ENCODE peak calls at places on chromosomes 7 and 10, in nine cellular contexts. F is hepatocyte; S is right cardiac atrium; B is CD4-positive, alpha-beta T cell; E is suprapubic skin; Q is CD8-positive, alpha-beta memory T cell; U is H9; M is effector memory CD4-positive, alpha-beta T cell; L is right lobe of liver. O is an unnamed sample.

GRCh38 chr7:93574646-93575554 is at the start of gene CALCR:
- DNase-seq in F (peak), S (peak), B (no peak), E (no peak), Q (no peak), U (peak), M (no peak), L (no peak), O (no peak)

GRCh38 chr7:117829450-117829849 is 43.8 kb downstream of the CTTNBP2 start:
- DNase-seq in F (no peak), S (no peak), B (no peak), E (no peak), Q (no peak), U (no peak), M (no peak), L (no peak), O (no peak)

GRCh38 chr10:37434091-37434490 is 308.7 kb downstream of the ANKRD30A start:
- DNase-seq in F (no peak), S (no peak), B (no peak), E (no peak), Q (no peak), U (no peak), M (no peak), L (no peak), O (no peak)

GRCh38 chr10:76558586-76558985 is 1079.0 kb downstream of the KCNMA1 start:
- DNase-seq in F (peak), S (no peak), B (no peak), E (no peak), Q (no peak), U (no peak), M (no peak), L (peak), O (no peak)

GRCh38 chr10:125158528-125159485 is 1.6 kb downstream of the CTBP2 start:
- DNase-seq in F (peak), S (peak), B (no peak), E (peak), Q (no peak), U (peak), M (no peak), L (peak), O (peak)

GRCh38 chr7:151264615-151265014 is 16.1 kb upstream of the SMARCD3 start:
- DNase-seq in F (no peak), S (no peak), B (no peak), E (no peak), Q (no peak), U (no peak), M (no peak), L (peak), O (no peak)

GRCh38 chr7:31860925-31861324 is 173.9 kb downstream of the PPP1R17 start:
- DNase-seq in F (no peak), S (no peak), B (no peak), E (no peak), Q (no peak), U (no peak), M (no peak), L (no peak), O (no peak)

GRCh38 chr7:35755711-35756110 is 45.1 kb upstream of the SEPTIN7 start:
- DNase-seq in F (no peak), S (no peak), B (no peak), E (no peak), Q (no peak), U (no peak), M (no peak), L (no peak), O (no peak)

GRCh38 chr10:24618401-24618800 is 105.3 kb downstream of the ARHGAP21 start:
- DNase-seq in F (peak), S (no peak), B (no peak), E (no peak), Q (no peak), U (no peak), M (no peak), L (no peak), O (no peak)

GRCh38 chr7:47405286-47405904 is 176.5 kb downstream of the TNS3 start:
- DNase-seq in F (no peak), S (no peak), B (no peak), E (no peak), Q (no peak), U (no peak), M (no peak), L (no peak), O (no peak)
- H3K27ac ChIP-seq in F (peak), S (peak), B (no peak), E (peak), Q (no peak), U (no peak), M (no peak), L (peak), O (peak)

DNA sequence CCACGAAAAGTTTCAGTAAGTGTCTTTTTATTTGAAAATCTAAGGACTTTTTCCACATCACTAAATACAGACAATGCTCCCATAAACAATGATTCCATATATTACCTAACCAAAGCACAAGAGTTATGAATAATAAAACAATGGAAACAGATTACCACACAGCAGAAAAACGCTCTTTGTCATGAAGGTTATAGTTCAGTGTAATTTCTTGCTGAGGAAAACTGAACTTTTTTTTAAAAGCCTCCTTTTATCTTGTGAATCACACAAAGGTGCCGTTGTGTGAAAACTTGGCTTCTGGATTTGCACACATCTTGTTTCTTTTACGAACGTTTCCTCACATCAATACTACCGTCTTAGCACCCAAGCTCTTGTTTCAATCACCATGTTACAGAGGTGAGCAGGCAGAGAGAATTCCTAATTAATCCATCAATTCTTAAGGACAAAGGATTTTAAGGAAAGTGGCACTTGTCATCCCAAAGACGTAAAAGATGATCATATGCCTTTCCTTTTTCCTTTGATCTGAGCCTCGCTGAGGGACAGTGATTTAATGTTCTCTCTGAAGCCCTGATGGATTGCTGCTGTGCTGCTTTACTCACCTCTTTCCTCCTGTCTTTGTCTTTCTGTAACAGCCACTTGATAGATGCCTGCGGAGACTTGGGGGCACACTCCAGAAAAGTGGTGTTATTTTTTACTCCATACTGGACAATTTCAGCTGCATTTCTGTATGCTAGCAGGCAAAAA is 110.0 kb downstream of the CD36 start:
- DNase-seq in F (no peak), S (no peak), B (no peak), E (no peak), Q (no peak), U (no peak), M (no peak), L (no peak), O (no peak)
- H3K27ac ChIP-seq in F (no peak), S (no peak), B (no peak), E (no peak), Q (no peak), U (no peak), M (no peak), L (no peak), O (peak)

GRCh38 chr10:95308389-95309302 is 17.8 kb upstream of the PDLIM1 start:
- DNase-seq in F (peak), S (peak), B (no peak), E (peak), Q (no peak), U (no peak), M (no peak), L (no peak), O (no peak)

GRCh38 chr10:95306851-95307250 is 16.0 kb upstream of the PDLIM1 start:
- DNase-seq in F (no peak), S (no peak), B (no peak), E (no peak), Q (no peak), U (no peak), M (no peak), L (no peak), O (no peak)

GRCh38 chr10:95312264-95312663 is 21.5 kb upstream of the PDLIM1 start:
- DNase-seq in F (no peak), S (no peak), B (no peak), E (no peak), Q (no peak), U (no peak), M (no peak), L (no peak), O (no peak)

GRCh38 chr10:95312986-95313495 is 22.2 kb upstream of the PDLIM1 start:
- DNase-seq in F (no peak), S (no peak), B (no peak), E (no peak), Q (no peak), U (no peak), M (no peak), L (no peak), O (no peak)

DNA sequence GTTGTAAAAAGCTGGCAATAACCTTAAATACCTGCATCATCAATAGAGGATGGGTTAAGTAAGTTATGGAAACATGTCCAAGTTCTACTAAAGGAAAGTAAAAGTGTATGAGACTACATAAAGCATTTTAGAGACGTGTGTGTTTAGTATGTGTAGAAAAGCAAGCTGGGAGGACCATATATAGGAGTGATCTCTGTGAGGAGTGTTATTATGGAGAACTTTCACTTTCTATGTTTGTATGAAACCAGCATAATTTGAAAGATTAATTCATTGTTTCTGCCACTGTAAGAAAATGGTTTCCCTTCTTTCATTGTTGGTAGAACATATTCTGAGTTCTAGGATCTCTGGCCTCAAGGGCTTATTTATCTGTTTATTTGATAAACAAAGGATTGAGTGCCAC is 19.2 kb upstream of the PDLIM1 start:
- DNase-seq in F (no peak), S (no peak), B (no peak), E (no peak), Q (no peak), U (no peak), M (no peak), L (no peak), O (no peak)
- H3K27ac ChIP-seq in F (no peak), S (no peak), B (no peak), E (no peak), Q (no peak), U (no peak), M (no peak), L (no peak), O (no peak)

GRCh38 chr7:114795475-114795874 is 126.4 kb upstream of the MDFIC start:
- DNase-seq in F (no peak), S (no peak), B (no peak), E (no peak), Q (no peak), U (no peak), M (no peak), L (no peak), O (no peak)

GRCh38 chr7:114802628-114803027 is 119.3 kb upstream of the MDFIC start:
- DNase-seq in F (no peak), S (no peak), B (no peak), E (no peak), Q (no peak), U (no peak), M (no peak), L (no peak), O (no peak)

DNA sequence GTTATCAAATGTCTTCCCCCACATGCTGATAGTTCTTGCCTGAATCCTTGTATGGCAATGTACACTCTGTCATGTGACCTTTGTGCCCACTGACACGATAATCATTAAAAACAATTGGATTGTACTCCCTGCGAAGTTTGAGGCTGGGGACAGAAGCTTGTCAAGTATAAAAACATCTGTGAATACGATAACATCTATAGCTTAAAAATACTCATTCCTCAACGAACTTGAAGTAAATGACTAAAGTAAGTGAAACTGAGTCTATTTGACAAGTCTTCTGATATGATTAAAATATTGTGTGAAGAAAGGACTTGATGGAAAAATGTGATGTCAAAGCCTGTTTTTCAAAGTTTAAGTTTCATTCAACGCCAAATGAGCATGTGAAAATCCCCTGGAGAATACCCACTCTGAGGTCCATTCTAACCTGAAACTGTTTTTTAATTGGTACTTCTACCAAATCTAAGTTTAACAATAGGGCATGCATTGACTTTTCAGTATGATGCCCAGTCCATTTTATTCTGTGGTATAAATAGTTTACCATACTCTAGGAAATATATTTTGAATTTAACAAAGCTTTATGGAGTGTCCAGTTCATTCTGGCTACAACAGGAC is 122.3 kb upstream of the MDFIC start:
- DNase-seq in F (no peak), S (no peak), B (no peak), E (no peak), Q (no peak), U (no peak), M (no peak), L (no peak), O (no peak)
- H3K27ac ChIP-seq in F (no peak), S (no peak), B (no peak), E (no peak), Q (no peak), U (no peak), M (no peak), L (no peak), O (no peak)

GRCh38 chr7:107162466-107162865 is 6.3 kb upstream of the HBP1 start:
- DNase-seq in F (no peak), S (no peak), B (no peak), E (no peak), Q (no peak), U (no peak), M (no peak), L (no peak), O (no peak)
- H3K27ac ChIP-seq in F (no peak), S (no peak), B (no peak), E (no peak), Q (no peak), U (no peak), M (no peak), L (no peak), O (no peak)

DNA sequence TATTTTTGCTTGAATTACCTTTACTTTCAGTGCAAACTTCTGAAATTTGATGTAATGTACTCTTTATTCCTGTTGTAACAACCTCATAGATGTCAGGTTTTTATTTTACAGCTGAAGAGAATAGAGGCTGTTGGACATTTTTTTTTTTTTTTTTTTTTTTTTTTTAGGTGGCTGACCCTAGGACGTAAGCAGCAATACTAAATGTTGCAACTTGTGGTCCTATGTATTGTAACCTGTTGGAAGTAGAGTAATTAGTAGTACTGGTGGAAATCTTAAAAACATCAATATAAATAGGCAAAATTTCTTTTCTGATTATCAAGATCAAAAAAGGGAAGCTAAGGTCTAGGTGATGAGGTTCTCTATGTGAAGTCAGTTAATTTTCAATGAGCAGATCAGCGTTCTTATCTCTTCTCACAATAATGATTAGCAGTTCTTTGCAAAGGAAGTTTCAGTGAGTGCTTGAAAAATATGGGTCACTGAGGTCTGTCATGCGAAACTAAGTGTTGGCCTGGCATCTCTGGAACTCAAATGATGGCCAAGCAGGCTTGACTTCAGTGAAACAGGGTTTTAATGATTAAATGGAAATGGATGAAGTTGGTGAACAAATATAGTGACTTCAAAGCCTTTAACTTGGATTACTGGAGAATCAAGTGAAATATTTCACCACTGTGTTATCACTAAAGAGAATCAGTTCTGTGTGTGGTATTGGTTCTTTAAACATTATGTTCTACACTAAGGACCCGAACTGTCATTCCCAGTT is 42.7 kb downstream of the BICC1 start:
- DNase-seq in F (no peak), S (no peak), B (no peak), E (no peak), Q (no peak), U (no peak), M (no peak), L (no peak), O (no peak)
- H3K27ac ChIP-seq in F (no peak), S (no peak), B (no peak), E (no peak), Q (no peak), U (no peak), M (no peak), L (no peak), O (no peak)

DNA sequence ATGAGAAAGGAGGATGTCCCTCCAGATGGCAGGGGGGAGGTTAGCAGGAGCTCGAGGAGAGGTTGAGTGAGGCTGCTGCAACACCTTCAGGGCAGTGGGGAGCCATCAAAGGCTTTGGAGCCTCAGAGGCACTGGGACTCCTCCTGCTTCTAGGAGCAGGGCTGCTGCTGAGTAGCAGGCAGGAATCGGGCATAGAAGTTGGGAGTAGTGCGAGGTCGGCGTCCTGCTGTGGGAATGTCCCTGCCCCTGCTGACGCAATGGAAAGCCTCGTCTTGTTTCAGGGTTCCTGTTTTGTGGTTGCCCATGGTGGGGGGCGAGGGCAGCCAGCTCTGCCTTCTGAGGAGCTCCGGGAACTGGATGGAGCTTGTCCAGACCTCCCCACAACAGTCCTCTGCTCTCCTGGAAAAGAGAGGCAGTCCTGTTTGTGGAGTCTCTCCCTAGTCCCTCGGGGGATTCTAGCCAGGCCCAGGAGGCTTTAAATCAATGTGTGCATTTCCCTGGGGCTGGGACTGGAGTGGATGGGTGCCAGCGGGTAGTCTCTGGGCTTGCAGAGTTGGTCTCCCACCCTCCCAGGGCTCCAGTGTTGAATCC is 98.8 kb upstream of the PPIF start:
- DNase-seq in F (no peak), S (peak), B (no peak), E (no peak), Q (no peak), U (no peak), M (no peak), L (no peak), O (peak)
- H3K27ac ChIP-seq in F (no peak), S (peak), B (no peak), E (peak), Q (no peak), U (no peak), M (no peak), L (peak), O (peak)

GRCh38 chr10:84264611-84265141 is 19.8 kb downstream of the RGR start:
- DNase-seq in F (peak), S (peak), B (peak), E (no peak), Q (peak), U (peak), M (peak), L (peak), O (peak)

GRCh38 chr10:84263716-84264115 is 18.9 kb downstream of the RGR start:
- DNase-seq in F (no peak), S (no peak), B (no peak), E (no peak), Q (no peak), U (no peak), M (no peak), L (no peak), O (no peak)

GRCh38 chr10:84267503-84268126 is 22.8 kb downstream of the RGR start:
- DNase-seq in F (peak), S (peak), B (peak), E (no peak), Q (peak), U (peak), M (no peak), L (no peak), O (peak)

GRCh38 chr10:84262190-84262956 is 17.5 kb downstream of the RGR start:
- DNase-seq in F (no peak), S (no peak), B (no peak), E (no peak), Q (no peak), U (no peak), M (no peak), L (no peak), O (no peak)

DNA sequence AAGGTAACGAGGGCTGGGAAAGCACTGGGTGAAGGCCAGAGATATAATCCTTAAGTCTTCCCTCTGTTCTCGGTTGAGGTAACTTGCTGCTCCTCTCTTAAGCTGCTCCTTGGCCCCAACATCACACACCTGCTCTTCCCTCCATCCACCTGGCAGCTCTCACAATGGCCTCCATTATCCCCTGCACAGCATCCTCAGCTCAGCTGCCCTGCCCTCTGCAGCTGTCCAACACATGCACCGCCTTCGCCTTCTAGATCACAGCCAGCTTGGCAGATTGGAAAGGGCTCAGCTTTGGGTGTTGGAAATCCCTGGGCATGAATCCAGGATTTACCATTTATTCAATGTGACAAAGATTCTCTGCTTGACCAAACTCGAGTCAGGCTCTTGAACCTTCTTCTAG is 20.5 kb downstream of the RGR start:
- DNase-seq in F (no peak), S (no peak), B (no peak), E (no peak), Q (no peak), U (no peak), M (no peak), L (no peak), O (no peak)
- H3K27ac ChIP-seq in F (no peak), S (no peak), B (no peak), E (no peak), Q (no peak), U (no peak), M (no peak), L (no peak), O (no peak)